ENCODE peak calls at places on chromosomes 3 and 15, in four cellular contexts. Z, R, I and E are unnamed samples. For H3K4me1, the result is how much of the 10 kb centered on the place peaks cover.

GRCh38 chr3:11136116-11136515 is 18.2 kb upstream of the HRH1 start:
- DNase-seq in Z (no peak), R (peak), I (no peak), E (no peak)

GRCh38 chr15:61818801-61819200 is 241.4 kb downstream of the VPS13C start:
- DNase-seq in Z (no peak), R (no peak), I (no peak), E (no peak)

GRCh38 chr15:84748274-84749110 is at the start of gene ZNF592:
- DNase-seq in Z (peak), R (peak), I (peak), E (peak)

GRCh38 chr3:151305778-151306157 is 10.9 kb downstream of the GPR87 start:
- DNase-seq in Z (no peak), R (peak), I (no peak), E (no peak)

GRCh38 chr15:65132841-65133549 is 613 bp downstream of the PDCD7 start:
- DNase-seq in Z (peak), R (peak), I (peak), E (peak)

GRCh38 chr3:190127207-190127606 is 6.5 kb upstream of the P3H2 start:
- DNase-seq in Z (no peak), R (no peak), I (no peak), E (no peak)

GRCh38 chr3:52456169-52456799 is 880 bp downstream of the NISCH start:
- DNase-seq in Z (no peak), R (peak), I (no peak), E (peak)

GRCh38 chr3:57127849-57128566 is 37.1 kb downstream of the IL17RD start:
- DNase-seq in Z (no peak), R (peak), I (no peak), E (no peak)

GRCh38 chr3:153284282-153284938 is 122.4 kb downstream of the RAP2B start:
- DNase-seq in Z (peak), R (peak), I (peak), E (peak)

GRCh38 chr15:91480426-91480825 is 373.1 kb upstream of the SLCO3A1 start:
- DNase-seq in Z (no peak), R (no peak), I (no peak), E (no peak)

GRCh38 chr15:101439920-101440319 is 49.6 kb downstream of the PCSK6 start:
- DNase-seq in Z (no peak), R (peak), I (peak), E (no peak)

GRCh38 chr3:129054605-129055104 is 5.9 kb upstream of the GP9 start:
- DNase-seq in Z (no peak), R (no peak), I (peak), E (no peak)

GRCh38 chr15:38862104-38862503 is 297.5 kb upstream of the RASGRP1 start:
- DNase-seq in Z (no peak), R (no peak), I (no peak), E (no peak)

GRCh38 chr3:53773586-53774368 is 72.4 kb downstream of the CHDH start:
- DNase-seq in Z (no peak), R (peak), I (peak), E (no peak)

GRCh38 chr3:137787520-137787919 is 23.4 kb downstream of the SOX14 start:
- DNase-seq in Z (no peak), R (no peak), I (no peak), E (no peak)

DNA sequence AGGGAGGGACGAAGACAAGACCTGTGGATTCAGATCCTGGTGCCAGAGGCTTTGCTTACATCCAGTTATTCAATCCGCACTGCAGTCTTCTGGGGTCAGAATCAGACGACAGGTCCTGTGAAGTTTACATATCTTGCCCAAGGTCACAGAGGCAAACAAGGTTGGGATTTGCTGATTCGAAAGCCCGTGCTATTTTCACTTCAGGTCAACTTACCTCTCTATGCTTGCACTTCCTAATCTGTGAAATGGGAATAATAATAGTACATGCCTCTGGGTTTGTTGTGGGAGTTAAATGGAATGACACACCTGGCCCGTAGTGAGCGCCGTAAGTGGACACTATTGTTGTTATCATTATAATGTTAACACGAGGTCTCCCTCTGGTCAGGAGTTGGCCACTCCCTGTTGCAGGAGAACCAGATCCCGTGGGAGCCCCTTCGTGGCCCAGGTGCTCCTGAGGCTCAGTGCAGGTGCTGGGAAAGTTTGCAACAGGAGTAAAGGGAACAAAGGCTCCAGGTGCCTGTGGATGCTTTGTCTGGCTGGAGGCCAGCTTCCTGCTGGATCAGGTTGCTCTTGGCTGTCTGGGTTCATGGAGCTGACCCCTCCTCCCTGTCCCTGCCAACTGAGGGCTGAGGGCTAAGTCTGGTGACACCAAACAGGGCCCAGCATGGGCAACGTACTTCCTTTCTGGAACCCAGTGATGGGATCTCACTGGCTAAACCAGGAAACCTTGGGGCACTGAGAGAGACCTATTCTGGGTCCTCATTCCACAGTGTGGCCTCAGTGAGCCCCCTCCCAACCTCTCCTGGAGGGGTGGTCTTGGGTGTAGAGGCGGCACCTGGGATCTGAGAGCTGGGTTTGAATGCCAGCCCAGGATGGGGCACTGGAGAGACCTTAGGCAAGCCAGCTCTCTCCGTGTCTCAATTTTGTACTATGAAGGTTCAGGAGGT is 40.1 kb upstream of the SEMA4B start:
- DNase-seq in Z (peak), R (no peak), I (peak), E (peak)
- H3K27ac ChIP-seq in Z (peak), R (no peak), I (peak), E (peak)

DNA sequence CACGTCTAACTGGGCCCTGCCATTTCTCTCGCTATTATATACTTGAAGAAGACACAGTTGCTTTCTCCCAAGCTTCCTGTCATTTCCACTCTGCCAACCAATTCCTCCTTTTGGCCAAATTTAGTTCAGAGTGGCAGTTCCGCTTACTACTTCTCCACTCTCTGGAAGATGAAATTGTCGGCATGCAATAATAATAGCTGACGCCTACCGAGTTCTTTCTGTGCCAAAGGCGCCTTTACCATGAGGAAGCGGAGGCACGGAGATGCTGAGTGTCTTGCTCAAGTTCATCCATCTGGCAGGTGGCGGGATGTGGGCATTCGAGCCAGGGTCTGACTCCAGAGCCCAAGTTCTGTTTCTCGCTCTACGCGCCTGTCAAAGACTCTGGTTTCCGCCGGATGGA is 14.6 kb upstream of the NRROS start:
- DNase-seq in Z (no peak), R (no peak), I (peak), E (peak)
- H3K4me1 ChIP-seq in Z (under half), R (under half), I (under half), E (under half)

DNA sequence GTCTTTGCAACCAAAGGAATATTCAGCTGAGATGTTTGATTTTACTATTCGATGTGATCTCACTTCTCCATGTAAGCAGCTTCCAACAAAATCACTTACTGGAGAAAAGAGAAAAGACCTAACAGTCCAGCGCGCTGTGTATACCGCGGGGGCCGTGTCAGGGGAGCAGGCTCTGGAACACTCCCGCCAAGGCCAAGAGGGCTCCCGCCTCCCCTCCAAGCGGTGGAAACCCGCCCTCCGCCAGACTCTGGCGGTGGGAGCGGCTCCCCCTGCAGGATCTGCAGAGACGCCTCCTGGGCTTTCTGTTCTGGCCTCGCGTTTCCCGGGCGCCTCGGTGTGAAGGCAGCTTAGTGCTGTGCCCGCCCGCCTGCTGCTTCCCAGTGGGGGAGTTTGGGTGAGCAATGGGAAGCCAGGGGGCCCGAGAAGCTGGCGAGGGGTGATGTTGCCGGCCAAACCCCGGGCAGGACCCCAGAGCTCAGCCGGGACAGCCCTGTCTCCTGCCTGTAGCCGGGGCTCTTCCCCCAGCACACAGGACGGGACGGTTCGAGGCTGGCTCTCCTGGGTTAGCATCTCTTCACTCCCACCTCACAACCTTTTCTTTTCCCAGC is 36.3 kb downstream of the CHST14 start:
- DNase-seq in Z (peak), R (peak), I (peak), E (peak)
- H3K27ac ChIP-seq in Z (no peak), R (no peak), I (no peak), E (no peak)

DNA sequence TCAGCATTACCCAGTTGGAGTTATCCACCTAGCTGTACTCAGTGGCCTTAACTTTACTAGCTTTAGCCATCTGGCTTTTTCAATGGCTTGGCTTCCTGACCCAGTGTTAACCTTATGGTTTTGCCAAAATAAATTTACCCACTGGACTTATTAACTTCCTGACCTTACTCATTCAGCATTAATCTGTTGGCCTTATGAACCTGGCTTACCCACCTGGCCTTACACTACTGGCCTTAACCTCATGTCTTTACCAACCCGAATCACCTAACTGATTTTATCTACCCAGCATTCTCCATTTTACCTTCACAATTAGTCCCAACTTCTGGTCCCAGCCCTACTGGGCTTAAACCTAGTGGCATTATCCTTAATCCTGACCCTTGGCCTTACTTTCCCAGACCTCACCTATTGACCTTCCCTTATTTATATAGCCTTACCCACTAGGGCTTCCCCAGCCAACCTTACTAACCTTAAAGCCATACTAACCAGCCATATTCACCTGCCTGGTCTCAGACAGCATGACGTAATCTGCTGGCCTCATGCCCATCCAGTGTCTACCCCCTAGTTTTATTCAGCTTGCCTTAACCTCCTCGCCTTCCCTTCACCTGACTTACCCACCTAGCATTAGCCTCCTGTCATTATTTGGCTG is 100.0 kb downstream of the IL12A start:
- DNase-seq in Z (no peak), R (no peak), I (no peak), E (no peak)
- H3K4me1 ChIP-seq in Z (under half), R (under half), I (under half), E (under half)

GRCh38 chr3:71388535-71389120 is 194.9 kb downstream of the FOXP1 start:
- DNase-seq in Z (no peak), R (no peak), I (no peak), E (no peak)
- H3K27ac ChIP-seq in Z (no peak), R (no peak), I (no peak), E (no peak)

DNA sequence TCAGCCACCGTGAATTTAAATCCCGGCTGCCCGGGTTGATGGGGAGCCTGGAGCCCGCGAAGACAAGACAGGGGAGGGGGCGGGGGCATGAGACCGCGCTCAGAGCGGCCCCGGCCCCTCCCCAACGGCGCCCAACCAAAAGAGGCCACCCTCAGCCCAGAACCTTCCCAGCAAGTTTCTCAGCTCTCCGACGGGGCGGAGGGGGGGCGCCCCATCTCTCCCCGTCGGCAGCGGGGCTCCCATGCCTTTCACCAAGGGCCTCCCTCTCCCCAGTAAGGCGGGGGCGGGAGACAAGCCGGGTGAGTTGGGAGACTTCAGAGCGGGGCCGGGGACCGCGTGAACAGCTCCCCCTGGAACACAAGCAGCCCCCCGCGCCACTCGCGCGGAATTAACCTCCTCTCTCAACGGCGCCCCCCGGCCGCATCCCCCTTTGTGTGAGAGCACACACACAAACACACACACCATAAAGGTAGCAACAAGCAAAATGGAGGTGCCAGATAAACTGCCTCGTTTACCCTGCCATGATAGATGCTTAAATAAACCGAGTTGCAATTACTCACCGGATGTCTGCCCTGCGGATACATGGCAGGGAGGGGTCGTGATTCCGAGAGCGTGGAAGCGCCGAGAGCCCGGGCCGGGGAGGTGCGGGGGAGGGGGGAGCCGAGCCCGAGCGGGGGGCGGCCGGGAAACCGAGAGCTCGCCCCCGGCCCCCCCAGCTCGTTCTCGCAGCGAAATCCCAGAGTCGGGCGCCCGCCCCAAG is 1.3 kb downstream of the TLE3 start:
- DNase-seq in Z (peak), R (peak), I (peak), E (peak)
- H3K4me1 ChIP-seq in Z (under half), R (under half), I (half or more), E (half or more)

GRCh38 chr3:58387650-58388546 is 45.7 kb downstream of the PDHB start:
- DNase-seq in Z (no peak), R (no peak), I (no peak), E (no peak)

GRCh38 chr3:58388550-58389061 is 45.0 kb downstream of the PDHB start:
- DNase-seq in Z (no peak), R (peak), I (no peak), E (no peak)

GRCh38 chr3:58394339-58394738 is 39.3 kb downstream of the PDHB start:
- DNase-seq in Z (no peak), R (no peak), I (no peak), E (no peak)

GRCh38 chr3:58392191-58392590 is 41.4 kb downstream of the PDHB start:
- DNase-seq in Z (no peak), R (peak), I (no peak), E (no peak)

DNA sequence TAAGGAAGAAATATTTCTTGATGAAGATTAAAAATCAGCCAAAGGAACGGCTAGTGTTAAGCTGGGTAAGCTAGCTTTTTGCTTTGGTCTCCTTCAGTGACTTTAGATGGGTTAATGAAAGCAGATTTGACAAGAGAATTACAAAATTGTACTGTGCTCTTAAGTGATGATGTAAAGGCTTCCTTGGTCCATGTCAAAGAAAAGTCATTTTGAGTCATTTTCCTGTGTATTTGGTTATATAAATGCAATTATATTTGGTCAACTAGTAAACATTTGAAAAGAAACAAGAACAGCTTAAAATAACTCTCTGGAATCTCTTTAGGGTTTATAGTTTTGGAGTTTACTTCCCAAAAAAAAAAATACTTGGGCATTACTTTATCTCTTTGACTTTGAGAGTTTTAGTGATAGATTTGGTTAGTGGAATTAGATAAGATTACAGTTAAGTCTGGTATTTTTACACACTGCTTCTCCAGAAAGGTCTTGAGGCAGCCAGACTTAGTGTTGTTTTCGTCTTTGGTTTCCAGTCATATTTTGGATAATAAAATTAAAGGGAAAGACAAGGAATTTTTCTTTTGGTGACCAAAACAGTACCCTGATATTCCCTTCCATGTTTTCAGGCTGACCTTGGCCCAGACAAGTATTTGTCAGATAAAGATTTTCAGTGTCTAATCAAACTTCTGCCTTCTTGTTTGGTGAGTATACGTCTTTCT is 42.3 kb downstream of the PDHB start:
- DNase-seq in Z (no peak), R (peak), I (no peak), E (no peak)
- H3K27ac ChIP-seq in Z (peak), R (peak), I (no peak), E (no peak)

GRCh38 chr3:50319181-50319871 is 3.2 kb downstream of the HYAL2 start:
- DNase-seq in Z (no peak), R (no peak), I (no peak), E (no peak)
- H3K4me1 ChIP-seq in Z (under half), R (under half), I (half or more), E (half or more)

GRCh38 chr15:81092559-81092902 is 41.5 kb upstream of the CFAP161 start:
- DNase-seq in Z (no peak), R (no peak), I (peak), E (no peak)
- H3K27ac ChIP-seq in Z (no peak), R (peak), I (peak), E (no peak)